ENCODE peak calls at places on chromosome 6, in six cellular contexts. B, R, K, A, N and F are unnamed samples.
A peak's percentile ranks its signal among the peaks of the same experiment; 100 is the strongest.

GRCh38 chr6:105794263-105794662 is 291.9 kb upstream of the PRDM1 start:
- DNase-seq in B (no peak), R (no peak), K (peak; percentile 60), A (no peak), N (peak; percentile 61), F (peak; percentile 84)

GRCh38 chr6:51250317-51250716 is 431.6 kb downstream of the TFAP2B start:
- DNase-seq in A (no peak), N (no peak), K (no peak), R (no peak), B (no peak), F (no peak)

GRCh38 chr6:38477680-38478260 is 162.0 kb downstream of the BTBD9 start:
- DNase-seq in N (no peak), K (no peak), R (no peak), B (no peak), A (no peak), F (no peak)

GRCh38 chr6:70391513-70391912 is 21.8 kb upstream of the FAM135A start:
- DNase-seq in B (no peak), R (no peak), K (no peak), N (no peak), A (no peak), F (no peak)

GRCh38 chr6:157595768-157596167 is 214.8 kb downstream of the ZDHHC14 start:
- DNase-seq in R (no peak), B (no peak), K (no peak), N (no peak), A (no peak), F (no peak)

GRCh38 chr6:101539510-101540245 is 146.2 kb downstream of the GRIK2 start:
- DNase-seq in B (no peak), A (no peak), N (no peak), R (peak; percentile 59), K (no peak), F (no peak)

GRCh38 chr6:29537714-29538403 is 21.7 kb downstream of the UBD start:
- DNase-seq in R (no peak), N (no peak), A (no peak), K (no peak), B (no peak), F (no peak)

GRCh38 chr6:89999154-89999553 is 104.9 kb downstream of the GJA10 start:
- DNase-seq in B (peak; percentile 84), R (no peak), A (no peak), N (peak; percentile 65), K (no peak), F (peak; percentile 25)

GRCh38 chr6:136528477-136528876 is 21.7 kb downstream of the MAP7 start:
- DNase-seq in N (no peak), K (no peak), A (no peak), R (no peak), B (no peak), F (no peak)

GRCh38 chr6:53159558-53159957 is 10.9 kb upstream of the GCM1 start:
- DNase-seq in K (peak; percentile 11), B (no peak), A (no peak), R (no peak), N (no peak), F (no peak)

GRCh38 chr6:46325561-46326525 is 155.1 kb upstream of the ENPP5 start:
- DNase-seq in A (no peak), N (peak; percentile 60), R (peak; percentile 16), K (peak; percentile 6), B (peak; percentile 61), F (peak; percentile 14)

GRCh38 chr6:106134906-106135634 is 48.9 kb downstream of the PRDM1 start:
- DNase-seq in A (no peak), N (no peak), K (no peak), B (no peak), R (no peak), F (peak; percentile 93)

GRCh38 chr6:551405-551804 is 105.5 kb downstream of the HUS1B start:
- DNase-seq in B (no peak), A (no peak), R (no peak), K (peak; percentile 50), N (no peak), F (no peak)

GRCh38 chr6:35955521-35955920 is 34.6 kb upstream of the SRPK1 start:
- DNase-seq in R (no peak), B (no peak), K (no peak), A (no peak), N (no peak), F (no peak)

GRCh38 chr6:8707956-8708772 is 272.8 kb upstream of the SLC35B3 start:
- DNase-seq in N (no peak), A (no peak), K (peak; percentile 63), R (peak; percentile 14), B (peak; percentile 13), F (peak; percentile 51)

GRCh38 chr6:167906899-167907298 is 80.2 kb downstream of the AFDN start:
- DNase-seq in A (no peak), N (peak; percentile 69), B (peak; percentile 20), K (no peak), R (no peak), F (peak; percentile 24)

GRCh38 chr6:32047084-32047478 is 8.9 kb downstream of the CYP21A2 start:
- DNase-seq in A (no peak), R (no peak), N (no peak), B (no peak), K (no peak), F (peak; percentile 73)

GRCh38 chr6:11333292-11333849 is 100.9 kb upstream of the NEDD9 start:
- DNase-seq in A (no peak), R (no peak), N (no peak), B (no peak), K (no peak), F (no peak)

GRCh38 chr6:107488875-107489635 is 862 bp upstream of the SOBP start:
- DNase-seq in R (no peak), K (peak; percentile 63), A (peak; percentile 7), N (peak; percentile 80), B (no peak), F (peak; percentile 61)

GRCh38 chr6:35181933-35182612 is 31.7 kb upstream of the SCUBE3 start:
- DNase-seq in N (peak; percentile 82), A (no peak), K (peak; percentile 23), R (no peak), B (no peak), F (peak; percentile 83)

GRCh38 chr6:39841923-39842322 is 49.7 kb downstream of the DAAM2 start:
- DNase-seq in A (no peak), B (no peak), R (no peak), N (no peak), K (no peak), F (no peak)

GRCh38 chr6:28001751-28002150 is 44.7 kb downstream of the OR2B6 start:
- DNase-seq in B (peak; percentile 48), A (no peak), R (no peak), N (no peak), K (no peak), F (no peak)

GRCh38 chr6:105211831-105212230 is 32.0 kb upstream of the POPDC3 start:
- DNase-seq in A (no peak), R (no peak), K (no peak), B (no peak), N (no peak), F (no peak)

GRCh38 chr6:35062676-35063574 is 78.2 kb downstream of the TCP11 start:
- DNase-seq in R (no peak), K (no peak), A (no peak), N (peak; percentile 41), B (no peak), F (no peak)

GRCh38 chr6:168120390-168121307 is 41.6 kb upstream of the FRMD1 start:
- DNase-seq in R (no peak), N (no peak), B (no peak), A (no peak), K (no peak), F (peak; percentile 27)

GRCh38 chr6:33765368-33765767 is 18.7 kb upstream of the IP6K3 start:
- DNase-seq in B (no peak), K (no peak), R (no peak), N (no peak), A (no peak), F (no peak)

GRCh38 chr6:105226598-105227291 is 46.9 kb upstream of the POPDC3 start:
- DNase-seq in R (no peak), B (no peak), N (no peak), A (no peak), K (no peak), F (no peak)

GRCh38 chr6:93417421-93417996 is 1.9 kb downstream of the EPHA7 start:
- DNase-seq in K (no peak), A (no peak), B (no peak), N (peak; percentile 52), R (peak; percentile 28), F (no peak)

GRCh38 chr6:75940558-75940957 is 131.9 kb downstream of the IMPG1 start:
- DNase-seq in B (no peak), K (no peak), N (no peak), A (no peak), R (no peak), F (no peak)

GRCh38 chr6:108175592-108176279 is 9.9 kb downstream of the NR2E1 start:
- DNase-seq in K (peak; percentile 39), R (no peak), A (no peak), B (no peak), N (no peak), F (peak; percentile 61)

GRCh38 chr6:21176197-21176596 is 417.4 kb upstream of the SOX4 start:
- DNase-seq in R (no peak), A (no peak), K (no peak), B (no peak), N (no peak), F (no peak)

GRCh38 chr6:16276991-16277981 is 38.9 kb downstream of the GMPR start:
- DNase-seq in A (no peak), N (peak; percentile 87), K (peak; percentile 93), R (peak; percentile 49), B (peak; percentile 36), F (peak; percentile 68)

GRCh38 chr6:132768051-132768517 is 10.4 kb upstream of the VNN2 start:
- DNase-seq in R (no peak), B (no peak), K (peak; percentile 58), A (no peak), N (peak; percentile 61), F (peak; percentile 33)

GRCh38 chr6:35181313-35181932 is 32.3 kb upstream of the SCUBE3 start:
- DNase-seq in N (no peak), R (no peak), K (no peak), A (no peak), B (no peak), F (peak; percentile 38)

GRCh38 chr6:101445527-101445926 is 52.0 kb downstream of the GRIK2 start:
- DNase-seq in N (no peak), R (peak; percentile 55), K (no peak), A (no peak), B (no peak), F (no peak)